ENCODE peak calls at places on chromosomes 7 and 10, in five cellular contexts. K is left colon, B is frontal cortex, N is transverse colon, W is NCI-H2171 treated with DMSO at 0.1 percent for 48 hours. L is an unnamed sample.

GRCh38 chr10:91745086-91745831 is 53.0 kb upstream of the TNKS2 start:
- DNase-seq in N (no peak), B (no peak), K (no peak), W (no peak), L (no peak)

GRCh38 chr10:5970527-5970926 is 6.8 kb downstream of the IL15RA start:
- DNase-seq in B (no peak), N (no peak), W (no peak), K (peak), L (no peak)

GRCh38 chr10:87866575-87866974 is 3.1 kb downstream of the PTEN start:
- DNase-seq in W (no peak), N (no peak), K (no peak), B (no peak), L (no peak)

GRCh38 chr7:88300401-88300800 is 6.3 kb downstream of the STEAP4 start:
- DNase-seq in N (no peak), W (no peak), K (no peak), B (no peak), L (no peak)

GRCh38 chr10:34437897-34438296 is 377.2 kb downstream of the PARD3 start:
- DNase-seq in W (no peak), K (no peak), N (no peak), B (no peak), L (no peak)

GRCh38 chr7:116698930-116699722 is 27.1 kb downstream of the MET start:
- DNase-seq in N (no peak), K (no peak), B (no peak), W (peak), L (no peak)

GRCh38 chr10:60299961-60300883 is 89.5 kb downstream of the ANK3 start:
- DNase-seq in N (no peak), B (no peak), W (no peak), K (no peak), L (no peak)

GRCh38 chr10:59227136-59227673 is 50.8 kb downstream of the PHYHIPL start:
- DNase-seq in K (no peak), N (no peak), B (no peak), W (no peak), L (no peak)

GRCh38 chr10:33661580-33662269 is 327.3 kb upstream of the NRP1 start:
- DNase-seq in B (peak), K (peak), N (peak), W (peak), L (peak)

GRCh38 chr10:118471863-118472262 is 123.6 kb downstream of the PRLHR start:
- DNase-seq in W (no peak), K (no peak), N (no peak), B (no peak), L (no peak)

GRCh38 chr7:20307119-20307518 is 23.6 kb upstream of the ITGB8 start:
- DNase-seq in K (no peak), W (no peak), B (no peak), N (no peak), L (no peak)

GRCh38 chr10:120508393-120508792 is 51.4 kb downstream of the PLPP4 start:
- DNase-seq in N (no peak), W (no peak), K (no peak), B (no peak), L (no peak)

GRCh38 chr7:153381275-153382119 is 621.9 kb downstream of the ACTR3B start:
- DNase-seq in B (peak), N (peak), W (no peak), K (no peak), L (no peak)

GRCh38 chr10:27783660-27784059 is 38.0 kb upstream of the MKX start:
- DNase-seq in B (no peak), W (no peak), K (no peak), N (no peak), L (no peak)

GRCh38 chr7:2869981-2870380 is 25.9 kb upstream of the GNA12 start:
- DNase-seq in W (no peak), N (no peak), K (no peak), B (no peak), L (no peak)

GRCh38 chr10:44651834-44652233 is 259.3 kb upstream of the TMEM72 start:
- DNase-seq in B (no peak), W (no peak), K (no peak), N (no peak), L (no peak)

GRCh38 chr7:79353720-79354468 is 99.6 kb downstream of the MAGI2 start:
- DNase-seq in N (no peak), B (no peak), K (no peak), W (no peak), L (no peak)

GRCh38 chr7:103499976-103500375 is 54.0 kb upstream of the SLC26A5 start:
- DNase-seq in B (no peak), N (no peak), K (no peak), W (no peak), L (no peak)

GRCh38 chr7:412731-413356 is 106.8 kb downstream of the PDGFA start:
- DNase-seq in K (no peak), W (peak), B (no peak), N (no peak), L (no peak)

GRCh38 chr10:1536341-1536740 is 201.0 kb downstream of the ADARB2 start:
- DNase-seq in N (peak), B (no peak), W (peak), K (no peak), L (peak)

GRCh38 chr10:79149662-79150443 is 81.1 kb downstream of the ZMIZ1 start:
- DNase-seq in W (peak), N (peak), K (peak), B (no peak), L (peak)

GRCh38 chr10:14543048-14543903 is 212.6 kb upstream of the FRMD4A start:
- DNase-seq in B (no peak), N (no peak), W (no peak), K (no peak), L (no peak)

GRCh38 chr7:140611641-140612040 is 29.0 kb downstream of the DENND2A start:
- DNase-seq in B (no peak), W (no peak), K (no peak), N (no peak), L (no peak)

L was measured in ureter.